ENCODE peak calls at places on chromosomes 5 and 9, in four cellular contexts. C, T, I and B are unnamed samples.

GRCh38 chr9:123234853-123235252 is 33.5 kb downstream of the STRBP start:
- DNase-seq in C (no peak), T (peak), I (no peak), B (no peak)

GRCh38 chr9:89779816-89780215 is 175.0 kb downstream of the GADD45G start:
- DNase-seq in C (no peak), T (no peak), I (no peak), B (no peak)

GRCh38 chr9:104276709-104277245 is 182.7 kb downstream of the SMC2 start:
- DNase-seq in C (no peak), T (no peak), I (no peak), B (no peak)

GRCh38 chr5:59835782-59836181 is 57.7 kb downstream of the PDE4D start:
- DNase-seq in C (no peak), T (no peak), I (no peak), B (no peak)

GRCh38 chr5:149697001-149697400 is 33.1 kb upstream of the PPARGC1B start:
- DNase-seq in C (no peak), T (no peak), I (no peak), B (no peak)

GRCh38 chr5:133130387-133131118 is 78.7 kb downstream of the HSPA4 start:
- DNase-seq in C (no peak), T (no peak), I (no peak), B (no peak)

GRCh38 chr5:4447657-4448056 is 692.5 kb upstream of the ADAMTS16 start:
- DNase-seq in C (no peak), T (no peak), I (no peak), B (no peak)

GRCh38 chr5:180463916-180464602 is 30.1 kb upstream of the CNOT6 start:
- DNase-seq in C (no peak), T (no peak), I (no peak), B (no peak)

GRCh38 chr9:94611638-94612068 is 18.0 kb upstream of the FBP2 start:
- DNase-seq in C (no peak), T (no peak), I (no peak), B (no peak)

GRCh38 chr9:108836771-108837170 is 19.0 kb downstream of the ACTL7B start:
- DNase-seq in C (no peak), T (no peak), I (no peak), B (no peak)

GRCh38 chr5:61275841-61276240 is 56.2 kb upstream of the ZSWIM6 start:
- DNase-seq in C (no peak), T (no peak), I (no peak), B (no peak)

GRCh38 chr5:66807743-66808142 is 211.6 kb downstream of the MAST4 start:
- DNase-seq in C (no peak), T (no peak), I (peak), B (peak)

DNA sequence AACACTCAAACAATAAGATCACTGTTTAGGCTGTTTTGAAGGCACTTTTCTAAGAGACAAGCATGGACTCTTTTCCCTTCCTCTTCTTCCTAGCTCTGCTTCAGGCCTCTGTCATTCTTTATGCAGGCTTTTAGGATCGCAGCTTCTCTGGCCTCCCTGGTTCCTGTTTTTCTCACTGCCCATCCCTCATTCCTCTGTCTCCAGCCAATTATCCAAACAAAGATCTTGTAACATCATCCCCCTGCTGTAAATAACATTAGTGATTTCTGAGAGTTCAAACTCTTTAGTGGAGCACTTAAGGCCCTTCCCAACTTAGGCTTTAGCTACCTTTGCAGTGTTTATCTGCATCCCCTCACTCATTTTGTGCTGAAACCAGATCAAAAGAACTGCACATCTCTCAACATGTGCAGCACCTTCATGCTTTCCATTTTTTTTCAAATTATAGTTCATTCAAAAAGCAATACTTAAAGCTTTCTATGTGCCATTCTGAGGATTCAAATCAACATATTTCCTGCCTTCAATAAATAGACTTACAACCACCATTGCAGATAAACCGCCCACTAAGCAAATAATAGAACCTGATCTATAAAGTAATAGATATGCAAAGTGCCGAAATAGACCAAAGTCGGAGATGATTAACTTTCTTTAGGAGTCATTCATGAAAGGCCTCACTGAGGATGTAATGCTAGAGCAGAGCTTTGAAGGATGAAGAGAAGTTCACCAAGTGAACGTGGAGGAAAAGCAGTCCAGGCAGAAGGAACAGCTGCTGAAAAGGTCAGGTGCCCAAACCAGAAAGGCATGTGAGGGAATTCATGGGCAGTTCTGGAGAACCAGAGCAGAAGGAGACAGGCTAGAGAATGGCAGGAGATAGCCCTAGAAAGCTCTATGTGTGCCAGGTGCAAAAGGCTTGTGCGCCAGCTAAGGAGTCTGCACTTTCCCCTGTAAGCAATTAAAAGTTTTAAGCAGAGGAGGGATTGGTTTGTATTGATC is 95.8 kb upstream of the ZNF366 start:
- DNase-seq in C (no peak), T (no peak), I (no peak), B (no peak)
- TF ChIP-seq FOXK2 in C (no peak), T (no peak), I (no peak), B (no peak)

DNA sequence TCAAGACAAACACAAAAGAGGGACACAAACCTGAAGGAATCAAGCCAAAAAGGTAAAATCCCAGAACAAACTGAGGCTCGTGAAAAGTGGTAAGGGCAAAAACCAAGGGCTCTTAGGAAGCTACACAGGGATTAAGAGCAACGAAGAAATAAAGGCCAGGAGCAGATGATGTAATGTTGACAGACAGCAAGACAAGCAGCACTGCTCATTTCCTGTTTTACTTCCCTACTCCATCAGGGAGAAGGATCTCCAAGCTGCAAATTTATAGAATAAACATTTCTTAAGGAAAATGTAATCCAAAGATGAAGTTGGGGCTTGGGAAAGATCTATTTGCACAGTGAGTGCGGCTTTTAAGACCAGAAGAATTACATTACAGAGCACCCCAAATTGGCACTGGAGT is 182.3 kb upstream of the MAP1B start:
- DNase-seq in C (no peak), T (no peak), I (no peak), B (no peak)
- TF ChIP-seq FOXM1 in C (no peak), T (no peak), I (no peak), B (no peak)

GRCh38 chr9:35844628-35845301 is 15.7 kb downstream of the TMEM8B start:
- DNase-seq in C (no peak), T (peak), I (no peak), B (no peak)

GRCh38 chr9:35840901-35841900 is 12.2 kb downstream of the TMEM8B start:
- DNase-seq in C (no peak), T (no peak), I (no peak), B (no peak)

GRCh38 chr9:35842020-35842745 is 13.2 kb downstream of the TMEM8B start:
- DNase-seq in C (no peak), T (no peak), I (no peak), B (no peak)

GRCh38 chr9:35839926-35840325 is 10.9 kb downstream of the TMEM8B start:
- DNase-seq in C (no peak), T (no peak), I (no peak), B (no peak)

DNA sequence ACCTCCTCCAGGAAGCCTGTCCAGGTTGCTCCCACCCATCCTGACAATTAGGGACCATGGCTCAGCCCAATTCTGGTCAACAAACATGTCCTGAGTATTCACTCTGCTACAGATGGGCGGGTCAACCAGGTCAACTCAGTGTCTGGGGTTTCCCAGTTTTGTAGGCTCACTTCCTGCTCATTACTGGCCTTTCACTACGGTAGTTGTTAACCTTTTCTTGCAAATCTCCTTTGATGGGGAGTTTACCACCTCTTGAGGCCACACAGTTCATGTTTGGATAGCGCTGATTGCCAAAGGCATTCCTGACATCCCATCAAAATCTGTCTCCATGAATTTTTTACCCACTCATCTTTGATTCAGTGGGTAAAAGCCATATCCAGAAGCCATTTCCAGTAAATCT is 13.8 kb downstream of the TMEM8B start:
- DNase-seq in C (no peak), T (peak), I (no peak), B (no peak)
- TF ChIP-seq BHLHE40 in C (no peak), T (no peak), I (no peak), B (no peak)

DNA sequence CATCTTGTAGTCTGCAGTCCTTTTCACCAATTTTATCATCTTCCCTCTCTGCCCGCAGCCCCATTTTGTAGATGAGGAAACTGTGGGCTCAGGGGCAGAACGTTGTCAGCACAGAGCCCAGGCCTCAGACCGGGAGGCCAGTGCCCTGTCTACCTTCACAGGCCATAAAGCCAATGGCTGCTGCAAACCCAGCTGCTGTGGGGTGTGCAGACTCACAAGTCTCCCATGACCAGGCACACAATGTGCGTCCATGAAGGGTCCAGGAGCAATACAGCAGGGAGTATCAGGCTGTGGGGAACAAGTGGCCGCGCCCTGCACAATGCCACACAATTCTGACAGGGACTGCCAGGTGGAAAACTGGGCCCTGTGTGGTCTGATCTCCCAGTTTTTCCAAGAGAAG is 71.0 kb downstream of the COL23A1 start:
- DNase-seq in C (no peak), T (no peak), I (no peak), B (no peak)
- TF ChIP-seq FOXK2 in C (no peak), T (no peak), I (no peak), B (no peak)